ENCODE peak calls at places on chromosomes 6 and 20, in five cellular contexts. V, M, Q, Y and S are unnamed samples.

GRCh38 chr6:26017567-26017966 is 55.0 kb downstream of the TRIM38 start:
- DNase-seq in V (peak; percentile 80), M (peak; percentile 80), Q (no peak), Y (peak; percentile 4), S (peak; percentile 67)

GRCh38 chr20:478949-479429 is 16.7 kb upstream of the TBC1D20 start:
- DNase-seq in V (peak; percentile 78), M (no peak), Q (no peak), Y (peak; percentile 34), S (peak; percentile 14)

GRCh38 chr20:24735263-24735662 is 213.8 kb upstream of the CST7 start:
- DNase-seq in V (no peak), M (no peak), Q (peak; percentile 39), Y (no peak), S (no peak)

GRCh38 chr6:41170547-41171160 is 7.7 kb upstream of the TREM2 start:
- DNase-seq in V (no peak), M (peak; percentile 14), Q (peak; percentile 34), Y (no peak), S (no peak)

GRCh38 chr20:44495257-44495656 is 19.6 kb downstream of the TTPAL start:
- DNase-seq in V (peak; percentile 94), M (no peak), Q (no peak), Y (no peak), S (no peak)

GRCh38 chr6:37137201-37137880 is 32.6 kb upstream of the PIM1 start:
- DNase-seq in V (peak; percentile 99), M (no peak), Q (peak; percentile 77), Y (peak; percentile 87), S (peak; percentile 92)

GRCh38 chr6:112923940-112924587 is 576.9 kb downstream of the RFPL4B start:
- DNase-seq in V (no peak), M (no peak), Q (no peak), Y (no peak), S (no peak)

GRCh38 chr6:168803874-168804273 is 362.9 kb downstream of the SMOC2 start:
- DNase-seq in V (no peak), M (no peak), Q (no peak), Y (no peak), S (no peak)

GRCh38 chr20:33679758-33680485 is 5.7 kb upstream of the NECAB3 start:
- DNase-seq in V (no peak), M (no peak), Q (no peak), Y (no peak), S (no peak)

GRCh38 chr6:78607188-78607587 is 260.2 kb upstream of the IRAK1BP1 start:
- DNase-seq in V (peak; percentile 76), M (no peak), Q (no peak), Y (no peak), S (no peak)
- H4K8ac ChIP-seq in V (no peak overlapping the region), M (no peak overlapping the region), Q (no peak overlapping the region), Y (no peak overlapping the region), S (no peak overlapping the region)

GRCh38 chr6:152236370-152237097 is 400.6 kb downstream of the SYNE1 start:
- DNase-seq in V (no peak), M (no peak), Q (no peak), Y (no peak), S (no peak)
- H2AFZ ChIP-seq in V (no peak overlapping the region), M (no peak overlapping the region), Q (no peak overlapping the region), Y (no peak overlapping the region), S (no peak overlapping the region)

GRCh38 chr20:41228858-41229257 is 88.7 kb downstream of the ZHX3 start:
- DNase-seq in V (no peak), M (no peak), Q (no peak), Y (no peak), S (no peak)
- H2BK12ac ChIP-seq in V (no peak overlapping the region), M (no peak overlapping the region), Q (no peak overlapping the region), Y (no peak overlapping the region), S (no peak overlapping the region)

DNA sequence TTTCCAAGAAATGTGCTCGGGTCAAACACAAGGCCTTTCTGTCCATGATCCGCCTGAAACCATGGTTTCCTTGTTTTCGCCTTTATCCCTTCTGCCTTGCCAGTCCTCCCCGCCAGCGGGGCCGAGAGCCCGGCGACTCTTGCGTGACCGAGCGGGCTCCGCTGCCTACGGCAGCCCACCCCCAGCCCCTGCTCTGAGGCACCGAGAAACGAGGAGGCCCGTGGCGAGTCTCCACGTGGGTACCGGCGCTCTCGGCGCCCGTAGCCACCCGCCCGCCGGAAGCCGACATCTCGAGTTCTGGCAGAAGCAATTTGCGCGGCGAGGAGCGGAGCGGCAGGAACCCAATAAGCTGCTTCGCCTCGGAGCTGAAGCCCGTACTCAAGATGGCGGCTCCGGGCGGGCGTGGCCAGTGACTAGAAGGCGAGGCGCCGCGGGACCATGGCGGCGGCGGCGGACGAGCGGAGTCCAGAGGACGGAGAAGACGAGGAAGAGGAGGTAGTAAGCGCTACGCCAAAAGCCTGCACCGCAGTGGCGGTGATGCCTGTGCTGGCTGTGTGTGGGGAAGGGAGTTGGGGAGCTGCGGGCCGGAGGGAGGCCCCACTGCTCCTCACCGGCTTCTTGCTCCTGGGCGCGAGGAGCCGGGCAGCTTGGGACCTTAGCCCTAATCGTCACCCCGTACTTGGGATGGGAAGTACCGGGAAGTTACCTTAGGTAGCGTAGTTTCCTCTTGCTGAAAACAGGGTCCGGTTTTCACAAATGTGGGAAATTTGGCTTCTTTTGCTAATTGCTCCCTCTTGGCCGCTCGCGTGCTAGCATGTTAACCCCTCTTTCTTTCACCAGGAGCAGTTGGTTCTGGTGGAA is at the start of gene GTF3C6:
- DNase-seq in V (peak; percentile 94), M (peak; percentile 92), Q (peak; percentile 92), Y (peak; percentile 95), S (peak; percentile 83)
- H4K8ac ChIP-seq in V (peak within 1 kb of the TSS; percentile 100), M (no peak within 1 kb of the TSS), Q (peak within 1 kb of the TSS; percentile 99), Y (peak within 1 kb of the TSS; percentile 99), S (peak within 1 kb of the TSS; percentile 95)